ENCODE peak calls at places on chromosome 20, in six cellular contexts. One of them, this sample, is unnamed.

GRCh38 chr20:62014488-62014775 is 51.2 kb downstream of the TAF4 start:
- DNase-seq in CD8-positive, alpha-beta memory T cell: no peak
- DNase-seq in tibial nerve: no peak
- DNase-seq in adrenal gland: no peak
- DNase-seq in spleen: no peak
- DNase-seq in body of pancreas: no peak
- DNase-seq in this sample: no peak

GRCh38 chr20:21251278-21251677 is 51.9 kb upstream of the XRN2 start:
- DNase-seq in CD8-positive, alpha-beta memory T cell: no peak
- DNase-seq in adrenal gland: no peak
- DNase-seq in tibial nerve: no peak
- DNase-seq in body of pancreas: no peak
- DNase-seq in spleen: no peak
- DNase-seq in this sample: no peak

GRCh38 chr20:62359491-62360121 is 7.5 kb downstream of the LAMA5 start:
- DNase-seq in body of pancreas: peak; percentile 23
- DNase-seq in CD8-positive, alpha-beta memory T cell: no peak
- DNase-seq in adrenal gland: peak; percentile 58
- DNase-seq in tibial nerve: no peak
- DNase-seq in spleen: no peak
- DNase-seq in this sample: peak; percentile 24

GRCh38 chr20:39588148-39588757 is 626.1 kb downstream of the DHX35 start:
- DNase-seq in adrenal gland: no peak
- DNase-seq in body of pancreas: no peak
- DNase-seq in CD8-positive, alpha-beta memory T cell: no peak
- DNase-seq in tibial nerve: no peak
- DNase-seq in spleen: no peak
- DNase-seq in this sample: no peak

GRCh38 chr20:37276494-37277252 is 12.8 kb upstream of the MANBAL start:
- DNase-seq in spleen: no peak
- DNase-seq in tibial nerve: peak; percentile 36
- DNase-seq in adrenal gland: peak; percentile 87
- DNase-seq in body of pancreas: peak; percentile 57
- DNase-seq in CD8-positive, alpha-beta memory T cell: no peak
- DNase-seq in this sample: peak; percentile 84

GRCh38 chr20:51871943-51872342 is 69.6 kb upstream of the SALL4 start:
- DNase-seq in spleen: no peak
- DNase-seq in body of pancreas: no peak
- DNase-seq in tibial nerve: no peak
- DNase-seq in CD8-positive, alpha-beta memory T cell: no peak
- DNase-seq in adrenal gland: no peak
- DNase-seq in this sample: no peak

GRCh38 chr20:44888226-44889103 is 3.0 kb downstream of the YWHAB start:
- DNase-seq in CD8-positive, alpha-beta memory T cell: no peak
- DNase-seq in tibial nerve: no peak
- DNase-seq in adrenal gland: no peak
- DNase-seq in spleen: no peak
- DNase-seq in body of pancreas: no peak
- DNase-seq in this sample: no peak

GRCh38 chr20:38173237-38174156 is 8.4 kb upstream of the TGM2 start:
- DNase-seq in tibial nerve: no peak
- DNase-seq in CD8-positive, alpha-beta memory T cell: no peak
- DNase-seq in spleen: no peak
- DNase-seq in adrenal gland: peak; percentile 52
- DNase-seq in body of pancreas: no peak
- DNase-seq in this sample: no peak

GRCh38 chr20:2299301-2299700 is 3.5 kb downstream of the TGM3 start:
- DNase-seq in spleen: peak; percentile 92
- DNase-seq in tibial nerve: peak; percentile 41
- DNase-seq in body of pancreas: peak; percentile 53
- DNase-seq in CD8-positive, alpha-beta memory T cell: no peak
- DNase-seq in adrenal gland: peak; percentile 22
- DNase-seq in this sample: no peak

GRCh38 chr20:21503345-21503744 is 10.5 kb downstream of the NKX2-2 start:
- DNase-seq in CD8-positive, alpha-beta memory T cell: no peak
- DNase-seq in body of pancreas: no peak
- DNase-seq in spleen: no peak
- DNase-seq in adrenal gland: no peak
- DNase-seq in tibial nerve: no peak
- DNase-seq in this sample: no peak

GRCh38 chr20:22974354-22974753 is 60.8 kb upstream of the SSTR4 start:
- DNase-seq in CD8-positive, alpha-beta memory T cell: no peak
- DNase-seq in tibial nerve: no peak
- DNase-seq in body of pancreas: no peak
- DNase-seq in spleen: no peak
- DNase-seq in adrenal gland: no peak
- DNase-seq in this sample: no peak

GRCh38 chr20:38665094-38665493 is 59.2 kb upstream of the SLC32A1 start:
- DNase-seq in tibial nerve: no peak
- DNase-seq in adrenal gland: no peak
- DNase-seq in CD8-positive, alpha-beta memory T cell: no peak
- DNase-seq in body of pancreas: no peak
- DNase-seq in spleen: no peak
- DNase-seq in this sample: no peak

GRCh38 chr20:9635756-9636155 is 121.4 kb downstream of the LAMP5 start:
- DNase-seq in spleen: no peak
- DNase-seq in adrenal gland: no peak
- DNase-seq in tibial nerve: no peak
- DNase-seq in body of pancreas: no peak
- DNase-seq in CD8-positive, alpha-beta memory T cell: no peak
- DNase-seq in this sample: no peak

GRCh38 chr20:51860015-51860882 is 57.9 kb upstream of the SALL4 start:
- DNase-seq in adrenal gland: no peak
- DNase-seq in tibial nerve: no peak
- DNase-seq in CD8-positive, alpha-beta memory T cell: no peak
- DNase-seq in spleen: no peak
- DNase-seq in body of pancreas: no peak
- DNase-seq in this sample: no peak

GRCh38 chr20:38242848-38243449 is 17.6 kb downstream of the KIAA1755 start:
- DNase-seq in body of pancreas: no peak
- DNase-seq in CD8-positive, alpha-beta memory T cell: no peak
- DNase-seq in adrenal gland: no peak
- DNase-seq in spleen: peak; percentile 34
- DNase-seq in tibial nerve: no peak
- DNase-seq in this sample: no peak

GRCh38 chr20:1937316-1937976 is 42.2 kb downstream of the SIRPA start:
- DNase-seq in tibial nerve: no peak
- DNase-seq in CD8-positive, alpha-beta memory T cell: no peak
- DNase-seq in adrenal gland: peak; percentile 18
- DNase-seq in spleen: no peak
- DNase-seq in body of pancreas: no peak
- DNase-seq in this sample: no peak

GRCh38 chr20:50303573-50304500 is 113.2 kb downstream of the CEBPB start:
- DNase-seq in CD8-positive, alpha-beta memory T cell: peak; percentile 23
- DNase-seq in adrenal gland: peak; percentile 92
- DNase-seq in tibial nerve: peak; percentile 90
- DNase-seq in body of pancreas: peak; percentile 82
- DNase-seq in spleen: peak; percentile 66
- DNase-seq in this sample: peak; percentile 86

GRCh38 chr20:42895062-42895461 is 294.6 kb downstream of the PTPRT start:
- DNase-seq in body of pancreas: no peak
- DNase-seq in adrenal gland: peak; percentile 17
- DNase-seq in CD8-positive, alpha-beta memory T cell: no peak
- DNase-seq in spleen: no peak
- DNase-seq in tibial nerve: no peak
- DNase-seq in this sample: no peak

GRCh38 chr20:957544-957943 is 41.4 kb upstream of the ANGPT4 start:
- DNase-seq in tibial nerve: no peak
- DNase-seq in CD8-positive, alpha-beta memory T cell: no peak
- DNase-seq in adrenal gland: no peak
- DNase-seq in spleen: no peak
- DNase-seq in body of pancreas: no peak
- DNase-seq in this sample: no peak

GRCh38 chr20:42949865-42950264 is 239.8 kb downstream of the PTPRT start:
- DNase-seq in CD8-positive, alpha-beta memory T cell: no peak
- DNase-seq in body of pancreas: peak; percentile 13
- DNase-seq in tibial nerve: no peak
- DNase-seq in spleen: no peak
- DNase-seq in adrenal gland: no peak
- DNase-seq in this sample: no peak

GRCh38 chr20:34875657-34876160 is 703 bp upstream of the ACSS2 start:
- DNase-seq in body of pancreas: no peak
- DNase-seq in CD8-positive, alpha-beta memory T cell: no peak
- DNase-seq in adrenal gland: no peak
- DNase-seq in spleen: no peak
- DNase-seq in tibial nerve: no peak
- DNase-seq in this sample: no peak

GRCh38 chr20:21396921-21397340 is 395 bp downstream of the NKX2-4 start:
- DNase-seq in CD8-positive, alpha-beta memory T cell: no peak
- DNase-seq in adrenal gland: no peak
- DNase-seq in tibial nerve: no peak
- DNase-seq in body of pancreas: no peak
- DNase-seq in spleen: no peak
- DNase-seq in this sample: no peak

GRCh38 chr20:64053841-64054661 is 4.6 kb upstream of the SOX18 start:
- DNase-seq in body of pancreas: no peak
- DNase-seq in spleen: peak; percentile 90
- DNase-seq in adrenal gland: peak; percentile 73
- DNase-seq in CD8-positive, alpha-beta memory T cell: no peak
- DNase-seq in tibial nerve: no peak
- DNase-seq in this sample: no peak

GRCh38 chr20:56800088-56800487 is 171.0 kb downstream of the TFAP2C start:
- DNase-seq in tibial nerve: no peak
- DNase-seq in CD8-positive, alpha-beta memory T cell: no peak
- DNase-seq in body of pancreas: no peak
- DNase-seq in spleen: peak; percentile 1
- DNase-seq in adrenal gland: no peak
- DNase-seq in this sample: no peak

GRCh38 chr20:19130613-19130984 is 81.8 kb upstream of the SLC24A3 start:
- DNase-seq in CD8-positive, alpha-beta memory T cell: no peak
- DNase-seq in body of pancreas: no peak
- DNase-seq in tibial nerve: no peak
- DNase-seq in adrenal gland: no peak
- DNase-seq in spleen: no peak
- DNase-seq in this sample: no peak

DNA sequence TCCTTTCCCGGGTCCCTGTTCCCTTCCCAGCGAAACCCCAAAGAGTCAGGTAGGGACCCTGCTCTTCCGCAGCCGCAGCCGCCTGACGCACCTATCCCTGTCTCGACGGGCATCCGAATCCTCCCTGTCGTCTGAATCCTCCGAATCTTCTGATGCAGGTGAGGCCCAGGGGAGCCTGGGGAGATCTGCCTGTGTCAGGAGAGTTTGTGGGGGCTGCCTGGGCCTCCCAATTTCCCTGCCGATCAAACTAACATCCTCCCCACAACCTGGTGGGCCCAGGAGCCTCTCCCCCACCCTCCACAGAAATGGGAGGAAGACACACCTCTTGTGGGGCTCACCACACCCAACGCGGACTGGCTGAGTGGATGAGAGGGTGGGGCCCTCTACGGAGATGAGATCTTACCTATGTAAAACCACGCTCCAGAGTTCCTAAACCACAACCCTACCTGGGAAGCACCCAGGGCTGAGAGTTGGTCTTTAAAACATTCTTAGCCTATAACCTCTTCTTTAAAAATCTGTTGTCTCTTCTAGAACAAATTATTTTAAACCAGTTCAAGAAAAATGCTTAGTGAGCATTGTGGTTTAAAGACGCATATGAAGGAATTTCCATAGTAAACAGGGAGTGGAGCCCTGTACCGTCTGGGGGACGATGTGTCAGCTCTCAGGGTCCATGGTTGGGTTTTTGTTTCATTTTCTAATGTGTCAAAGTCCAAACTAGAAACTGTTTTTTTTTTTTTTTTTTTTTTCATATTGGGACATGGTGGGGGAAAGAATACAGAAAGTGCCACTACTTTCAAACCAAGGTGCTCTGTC is 1.7 kb downstream of the CDC25B start:
- DNase-seq in spleen: peak; percentile 73
- DNase-seq in tibial nerve: no peak
- DNase-seq in CD8-positive, alpha-beta memory T cell: peak; percentile 66
- DNase-seq in body of pancreas: no peak
- DNase-seq in adrenal gland: no peak
- DNase-seq in this sample: peak; percentile 39
- H3K4me3 ChIP-seq in spleen: peak overlapping the region; percentile 59
- H3K4me3 ChIP-seq in tibial nerve: no peak overlapping the region
- H3K4me3 ChIP-seq in CD8-positive, alpha-beta memory T cell: peak overlapping the region; percentile 88
- H3K4me3 ChIP-seq in body of pancreas: no peak overlapping the region
- H3K4me3 ChIP-seq in adrenal gland: no peak overlapping the region
- H3K4me3 ChIP-seq in this sample: no peak overlapping the region

GRCh38 chr20:6709865-6710595 is 57.5 kb upstream of the BMP2 start:
- DNase-seq in tibial nerve: no peak
- DNase-seq in body of pancreas: no peak
- DNase-seq in spleen: no peak
- DNase-seq in adrenal gland: no peak
- DNase-seq in CD8-positive, alpha-beta memory T cell: no peak
- DNase-seq in this sample: no peak
- H3K27ac ChIP-seq in tibial nerve: peak overlapping the region; percentile 53
- H3K27ac ChIP-seq in body of pancreas: peak overlapping the region; percentile 85
- H3K27ac ChIP-seq in spleen: no peak overlapping the region
- H3K27ac ChIP-seq in adrenal gland: no peak overlapping the region
- H3K27ac ChIP-seq in CD8-positive, alpha-beta memory T cell: no peak overlapping the region
- H3K27ac ChIP-seq in this sample: no peak overlapping the region

DNA sequence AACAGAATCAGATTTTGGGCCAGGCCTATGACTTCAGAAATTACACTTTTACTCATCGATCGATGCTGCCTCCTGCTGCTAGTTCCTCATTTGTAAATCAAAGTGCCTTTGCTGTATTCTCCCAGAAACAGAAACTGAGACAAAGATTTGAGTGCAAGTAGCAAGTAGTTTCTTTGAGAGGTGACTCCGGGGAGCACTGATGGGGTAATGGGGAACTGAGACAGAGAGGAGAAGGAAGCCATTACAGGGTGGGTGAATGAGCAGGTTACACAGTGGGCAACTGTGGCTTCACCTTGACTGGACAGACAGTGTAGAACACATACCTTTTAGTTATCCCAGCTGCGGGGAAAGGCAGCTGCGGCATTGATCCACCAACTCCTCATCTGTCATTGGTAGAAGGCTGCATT is 9.7 kb upstream of the CD40 start:
- DNase-seq in body of pancreas: no peak
- DNase-seq in adrenal gland: no peak
- DNase-seq in CD8-positive, alpha-beta memory T cell: no peak
- DNase-seq in tibial nerve: no peak
- DNase-seq in spleen: no peak
- DNase-seq in this sample: no peak
- H3K4me3 ChIP-seq in body of pancreas: no peak overlapping the region
- H3K4me3 ChIP-seq in adrenal gland: no peak overlapping the region
- H3K4me3 ChIP-seq in CD8-positive, alpha-beta memory T cell: no peak overlapping the region
- H3K4me3 ChIP-seq in tibial nerve: no peak overlapping the region
- H3K4me3 ChIP-seq in spleen: no peak overlapping the region
- H3K4me3 ChIP-seq in this sample: no peak overlapping the region

DNA sequence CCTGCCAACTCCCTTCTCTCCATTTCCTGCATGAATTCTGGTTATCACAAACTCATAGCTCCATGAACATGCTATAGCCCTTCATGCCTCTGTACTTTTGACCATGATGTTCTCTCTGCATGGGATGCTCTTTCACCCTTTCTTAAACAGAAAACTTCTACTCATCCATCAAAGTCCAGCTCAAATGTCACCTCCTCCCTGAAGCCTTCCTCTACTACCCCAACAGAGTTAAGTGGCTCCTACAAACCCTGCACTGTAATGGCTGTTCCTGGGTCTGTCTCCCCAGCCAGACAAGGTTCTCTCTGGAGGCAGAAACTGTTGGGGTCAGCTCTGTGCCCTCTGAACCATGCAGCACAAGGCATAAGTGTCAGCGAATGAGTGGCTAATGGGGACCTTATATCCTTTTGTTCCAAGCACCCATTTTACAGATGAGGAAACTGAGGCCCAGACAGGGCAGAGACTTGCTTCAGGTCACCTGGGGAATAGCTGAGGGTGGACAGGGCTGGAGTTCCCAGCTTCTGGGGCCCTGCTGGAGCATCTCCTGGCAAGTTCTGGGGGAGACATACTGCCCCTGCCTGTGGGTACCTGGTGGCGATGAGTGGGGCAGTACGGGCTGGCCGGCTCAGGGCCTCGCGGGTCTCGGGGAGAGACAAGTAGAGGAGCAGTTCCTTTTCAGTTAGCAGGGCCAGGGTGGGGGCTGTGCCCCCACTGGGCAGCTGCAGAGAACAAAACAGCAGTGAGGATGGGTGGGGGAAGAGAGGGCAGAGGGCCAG is 10.6 kb upstream of the CDK5RAP1 start:
- DNase-seq in body of pancreas: no peak
- DNase-seq in spleen: no peak
- DNase-seq in adrenal gland: no peak
- DNase-seq in tibial nerve: no peak
- DNase-seq in CD8-positive, alpha-beta memory T cell: no peak
- DNase-seq in this sample: no peak
- H3K27ac ChIP-seq in body of pancreas: no peak overlapping the region
- H3K27ac ChIP-seq in spleen: no peak overlapping the region
- H3K27ac ChIP-seq in adrenal gland: no peak overlapping the region
- H3K27ac ChIP-seq in tibial nerve: no peak overlapping the region
- H3K27ac ChIP-seq in CD8-positive, alpha-beta memory T cell: no peak overlapping the region
- H3K27ac ChIP-seq in this sample: no peak overlapping the region